ENCODE peak calls at places on chromosomes 3 and 15, in five cellular contexts. O is EL; P is NCI-H1105; Q is HT1080; N is CD4-positive, alpha-beta T cell. J is an unnamed sample.

GRCh38 chr15:74438696-74439316 is 5.0 kb upstream of the SEMA7A start:
- DNase-seq in N (peak; percentile 66), Q (peak; percentile 74), O (peak; percentile 75), P (peak; percentile 29), J (peak; percentile 86)

GRCh38 chr3:133887075-133887950 is 8.4 kb downstream of the RAB6B start:
- DNase-seq in O (no peak), Q (no peak), N (no peak), P (no peak), J (no peak)

GRCh38 chr3:133979553-133979952 is 50.2 kb downstream of the SLCO2A1 start:
- DNase-seq in N (no peak), Q (no peak), O (no peak), P (no peak), J (no peak)

GRCh38 chr15:92637621-92638020 is 18.0 kb downstream of the FAM174B start:
- DNase-seq in P (no peak), N (no peak), Q (no peak), O (no peak), J (peak; percentile 64)

GRCh38 chr15:68699124-68699880 is 120.5 kb downstream of the CORO2B start:
- DNase-seq in Q (no peak), P (no peak), N (no peak), O (no peak), J (no peak)

GRCh38 chr3:118269537-118270125 is 765.0 kb downstream of the IGSF11 start:
- DNase-seq in Q (no peak), N (no peak), O (no peak), P (no peak), J (peak; percentile 5)

GRCh38 chr15:98452238-98452637 is 196.1 kb upstream of the IGF1R start:
- DNase-seq in O (no peak), Q (no peak), N (no peak), P (no peak), J (no peak)

GRCh38 chr3:45975696-45976095 is 19.9 kb downstream of the FYCO1 start:
- DNase-seq in O (no peak), Q (no peak), P (no peak), N (no peak), J (no peak)

GRCh38 chr3:38130631-38131065 is 6.3 kb downstream of the ACAA1 start:
- DNase-seq in O (no peak), N (no peak), P (no peak), Q (no peak), J (no peak)

GRCh38 chr3:129435367-129435766 is 4.4 kb downstream of the MBD4 start:
- DNase-seq in O (no peak), P (no peak), N (no peak), Q (no peak), J (no peak)

GRCh38 chr3:129597792-129598381 is 8.6 kb downstream of the PLXND1 start:
- DNase-seq in Q (no peak), O (peak; percentile 74), N (no peak), P (no peak), J (no peak)

GRCh38 chr3:179806177-179806576 is 153.3 kb downstream of the USP13 start:
- DNase-seq in N (no peak), P (no peak), Q (peak; percentile 28), O (peak; percentile 31), J (no peak)

GRCh38 chr3:6679510-6679909 is 181.4 kb upstream of the GRM7 start:
- DNase-seq in P (no peak), Q (no peak), O (no peak), N (no peak), J (peak; percentile 37)

GRCh38 chr15:64019764-64020163 is 26.5 kb downstream of the DAPK2 start:
- DNase-seq in N (no peak), Q (no peak), P (no peak), O (no peak), J (peak; percentile 77)

GRCh38 chr3:186931487-186932280 is 1.4 kb downstream of the ST6GAL1 start:
- DNase-seq in N (peak; percentile 68), Q (no peak), O (peak; percentile 65), P (peak; percentile 59), J (no peak)

GRCh38 chr3:142278451-142278850 is 53.1 kb upstream of the GK5 start:
- DNase-seq in P (no peak), N (no peak), Q (no peak), O (peak; percentile 13), J (no peak)

GRCh38 chr3:34216713-34217346 is 418.4 kb downstream of the PDCD6IP start:
- DNase-seq in P (no peak), O (no peak), N (no peak), Q (no peak), J (no peak)

GRCh38 chr3:23615068-23615467 is 190.7 kb upstream of the UBE2E1 start:
- DNase-seq in Q (no peak), P (no peak), O (no peak), N (no peak), J (no peak)

GRCh38 chr3:111299070-111299672 is 227.6 kb downstream of the NECTIN3 start:
- DNase-seq in N (no peak), P (no peak), Q (peak; percentile 62), O (peak; percentile 30), J (no peak)

GRCh38 chr3:197297476-197298340 is 704 bp downstream of the DLG1 start:
- DNase-seq in P (peak; percentile 97), Q (peak; percentile 87), O (peak; percentile 93), N (peak; percentile 86), J (peak; percentile 98)

J was measured in T47D.